ENCODE peak calls at places on chromosomes 3 and 15, in five cellular contexts. One of them, this sample, is unnamed.

GRCh38 chr3:12483872-12484197 is 445 bp upstream of the TSEN2 start:
- DNase-seq in endothelial cell of umbilical vein: no peak
- DNase-seq in colonic mucosa: no peak
- DNase-seq in A549: no peak
- DNase-seq in psoas muscle: peak
- DNase-seq in this sample: no peak

GRCh38 chr3:14806641-14807263 is 12.0 kb upstream of the FGD5 start:
- DNase-seq in psoas muscle: peak
- DNase-seq in endothelial cell of umbilical vein: peak
- DNase-seq in colonic mucosa: no peak
- DNase-seq in A549: no peak
- DNase-seq in this sample: no peak

GRCh38 chr3:117660941-117661635 is 951.5 kb downstream of the TUSC7 start:
- DNase-seq in psoas muscle: no peak
- DNase-seq in A549: no peak
- DNase-seq in colonic mucosa: no peak
- DNase-seq in endothelial cell of umbilical vein: no peak
- DNase-seq in this sample: no peak

GRCh38 chr3:45026038-45026437 is at the start of gene CLEC3B:
- DNase-seq in A549: no peak
- DNase-seq in psoas muscle: peak
- DNase-seq in endothelial cell of umbilical vein: peak
- DNase-seq in colonic mucosa: peak
- DNase-seq in this sample: no peak

GRCh38 chr3:30129765-30130164 is 476.6 kb upstream of the TGFBR2 start:
- DNase-seq in endothelial cell of umbilical vein: no peak
- DNase-seq in colonic mucosa: no peak
- DNase-seq in psoas muscle: no peak
- DNase-seq in A549: no peak
- DNase-seq in this sample: no peak

GRCh38 chr15:67149859-67150824 is 84.7 kb downstream of the SMAD3 start:
- DNase-seq in endothelial cell of umbilical vein: peak
- DNase-seq in psoas muscle: peak
- DNase-seq in colonic mucosa: no peak
- DNase-seq in A549: peak
- DNase-seq in this sample: no peak

GRCh38 chr3:194142156-194142910 is 6.4 kb downstream of the HES1 start:
- DNase-seq in colonic mucosa: peak
- DNase-seq in psoas muscle: peak
- DNase-seq in endothelial cell of umbilical vein: peak
- DNase-seq in A549: no peak
- DNase-seq in this sample: peak

GRCh38 chr15:72116680-72117447 is 1.1 kb downstream of the MYO9A start:
- DNase-seq in A549: peak
- DNase-seq in colonic mucosa: no peak
- DNase-seq in endothelial cell of umbilical vein: peak
- DNase-seq in psoas muscle: peak
- DNase-seq in this sample: peak

GRCh38 chr3:64490180-64490579 is 197.6 kb downstream of the ADAMTS9 start:
- DNase-seq in endothelial cell of umbilical vein: no peak
- DNase-seq in A549: no peak
- DNase-seq in psoas muscle: no peak
- DNase-seq in colonic mucosa: no peak
- DNase-seq in this sample: no peak

GRCh38 chr3:109316162-109316730 is at the start of gene DPPA2:
- DNase-seq in A549: no peak
- DNase-seq in colonic mucosa: no peak
- DNase-seq in endothelial cell of umbilical vein: no peak
- DNase-seq in psoas muscle: no peak
- DNase-seq in this sample: no peak

GRCh38 chr3:19046440-19046839 is 101.9 kb upstream of the KCNH8 start:
- DNase-seq in psoas muscle: no peak
- DNase-seq in endothelial cell of umbilical vein: no peak
- DNase-seq in A549: peak
- DNase-seq in colonic mucosa: no peak
- DNase-seq in this sample: no peak

GRCh38 chr15:33007295-33007855 is 187.1 kb downstream of the FMN1 start:
- DNase-seq in endothelial cell of umbilical vein: peak
- DNase-seq in psoas muscle: no peak
- DNase-seq in colonic mucosa: no peak
- DNase-seq in A549: peak
- DNase-seq in this sample: no peak

GRCh38 chr3:57397175-57398026 is 104.9 kb upstream of the ASB14 start:
- DNase-seq in psoas muscle: no peak
- DNase-seq in A549: peak
- DNase-seq in colonic mucosa: peak
- DNase-seq in endothelial cell of umbilical vein: peak
- DNase-seq in this sample: no peak

GRCh38 chr15:45134046-45134445 is 4.3 kb downstream of the DUOX1 start:
- DNase-seq in A549: no peak
- DNase-seq in endothelial cell of umbilical vein: no peak
- DNase-seq in colonic mucosa: no peak
- DNase-seq in psoas muscle: no peak
- DNase-seq in this sample: no peak

GRCh38 chr15:57235865-57236264 is 140.4 kb upstream of the CGNL1 start:
- DNase-seq in A549: peak
- DNase-seq in colonic mucosa: no peak
- DNase-seq in endothelial cell of umbilical vein: peak
- DNase-seq in psoas muscle: no peak
- DNase-seq in this sample: no peak

GRCh38 chr3:57755368-57756021 is 614 bp upstream of the SLMAP start:
- DNase-seq in colonic mucosa: peak
- DNase-seq in psoas muscle: no peak
- DNase-seq in endothelial cell of umbilical vein: peak
- DNase-seq in A549: peak
- DNase-seq in this sample: no peak

GRCh38 chr3:182716114-182716688 is 77.1 kb upstream of the ATP11B start:
- DNase-seq in psoas muscle: no peak
- DNase-seq in endothelial cell of umbilical vein: no peak
- DNase-seq in A549: no peak
- DNase-seq in colonic mucosa: no peak
- DNase-seq in this sample: no peak

GRCh38 chr3:124563376-124563775 is 166.9 kb upstream of the UMPS start:
- DNase-seq in colonic mucosa: no peak
- DNase-seq in endothelial cell of umbilical vein: no peak
- DNase-seq in psoas muscle: no peak
- DNase-seq in A549: peak
- DNase-seq in this sample: no peak

DNA sequence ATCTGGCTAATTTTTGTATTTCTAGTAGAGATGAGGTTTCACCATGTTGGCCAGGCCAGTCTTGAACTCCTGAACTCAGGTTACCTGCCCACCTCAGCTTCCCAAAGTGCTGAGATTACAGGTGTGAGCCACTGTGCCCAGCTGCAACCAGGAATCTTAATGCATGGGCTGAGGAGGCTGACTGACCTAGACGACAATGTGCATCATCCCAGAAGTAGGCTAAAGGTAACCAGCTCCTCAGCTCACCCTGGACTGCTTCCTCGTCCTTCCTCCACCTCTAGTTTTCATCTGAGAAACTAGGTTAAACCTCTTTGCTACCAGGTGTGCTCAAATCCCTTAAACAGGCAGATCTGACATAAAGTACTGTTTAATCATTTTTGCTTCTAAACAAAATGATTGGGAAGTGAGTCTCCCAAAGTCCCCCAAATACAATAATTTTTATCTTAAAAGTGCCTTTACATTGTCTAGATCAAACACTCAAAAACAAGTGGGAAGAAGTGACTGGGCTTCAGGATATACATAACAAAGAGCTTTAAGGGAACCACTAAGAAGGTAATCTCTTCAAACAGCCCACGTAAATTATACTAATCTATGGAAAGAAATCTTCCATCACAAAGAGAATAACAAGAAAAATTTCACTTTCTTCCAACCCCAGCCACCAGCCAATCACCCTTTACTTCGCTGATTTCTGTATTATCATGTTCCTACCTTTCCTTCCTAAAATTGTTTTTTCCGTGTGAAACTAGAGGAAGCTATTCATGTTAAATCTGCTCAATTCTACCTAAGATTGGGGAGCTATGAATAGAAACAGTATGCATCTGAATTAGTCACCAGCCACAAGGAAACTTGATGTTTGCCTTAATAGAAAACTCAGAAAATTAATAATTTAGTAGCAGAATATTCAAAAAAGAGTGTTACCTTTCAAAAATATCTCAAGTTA is 34.7 kb downstream of the IGF2BP2 start:
- DNase-seq in A549: no peak
- DNase-seq in psoas muscle: no peak
- DNase-seq in colonic mucosa: no peak
- DNase-seq in endothelial cell of umbilical vein: peak
- DNase-seq in this sample: no peak
- H3K27ac ChIP-seq in A549: no peak
- H3K27ac ChIP-seq in psoas muscle: no peak
- H3K27ac ChIP-seq in colonic mucosa: no peak
- H3K27ac ChIP-seq in endothelial cell of umbilical vein: no peak
- H3K27ac ChIP-seq in this sample: no peak

GRCh38 chr3:73473578-73474448 is 150.9 kb downstream of the PDZRN3 start:
- DNase-seq in endothelial cell of umbilical vein: no peak
- DNase-seq in colonic mucosa: no peak
- DNase-seq in A549: no peak
- DNase-seq in psoas muscle: no peak
- DNase-seq in this sample: no peak
- H3K27ac ChIP-seq in endothelial cell of umbilical vein: no peak
- H3K27ac ChIP-seq in colonic mucosa: no peak
- H3K27ac ChIP-seq in A549: no peak
- H3K27ac ChIP-seq in psoas muscle: no peak
- H3K27ac ChIP-seq in this sample: no peak

DNA sequence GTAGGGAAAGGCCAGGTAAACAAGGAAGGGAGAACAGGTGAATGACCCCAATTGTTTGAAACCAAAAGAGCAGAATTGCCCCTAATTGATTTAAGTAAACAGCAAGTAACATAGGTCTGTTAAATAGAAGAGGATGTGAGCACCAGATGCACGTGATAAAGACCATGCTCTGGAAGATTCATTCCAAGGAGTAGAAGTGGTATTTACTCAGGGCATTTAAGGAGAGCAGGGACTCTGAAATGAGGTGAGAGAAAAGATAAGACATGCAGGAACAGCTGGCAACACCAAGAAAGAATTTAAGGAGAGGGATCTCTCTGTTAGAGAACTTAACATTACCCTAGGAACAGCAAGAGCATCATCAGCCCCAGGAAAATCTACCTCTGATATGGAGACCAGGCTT is 6.2 kb downstream of the NUDT16 start:
- DNase-seq in A549: no peak
- DNase-seq in endothelial cell of umbilical vein: peak
- DNase-seq in psoas muscle: no peak
- DNase-seq in colonic mucosa: no peak
- DNase-seq in this sample: no peak
- H3K27ac ChIP-seq in A549: no peak
- H3K27ac ChIP-seq in endothelial cell of umbilical vein: peak
- H3K27ac ChIP-seq in psoas muscle: no peak
- H3K27ac ChIP-seq in colonic mucosa: peak
- H3K27ac ChIP-seq in this sample: peak

DNA sequence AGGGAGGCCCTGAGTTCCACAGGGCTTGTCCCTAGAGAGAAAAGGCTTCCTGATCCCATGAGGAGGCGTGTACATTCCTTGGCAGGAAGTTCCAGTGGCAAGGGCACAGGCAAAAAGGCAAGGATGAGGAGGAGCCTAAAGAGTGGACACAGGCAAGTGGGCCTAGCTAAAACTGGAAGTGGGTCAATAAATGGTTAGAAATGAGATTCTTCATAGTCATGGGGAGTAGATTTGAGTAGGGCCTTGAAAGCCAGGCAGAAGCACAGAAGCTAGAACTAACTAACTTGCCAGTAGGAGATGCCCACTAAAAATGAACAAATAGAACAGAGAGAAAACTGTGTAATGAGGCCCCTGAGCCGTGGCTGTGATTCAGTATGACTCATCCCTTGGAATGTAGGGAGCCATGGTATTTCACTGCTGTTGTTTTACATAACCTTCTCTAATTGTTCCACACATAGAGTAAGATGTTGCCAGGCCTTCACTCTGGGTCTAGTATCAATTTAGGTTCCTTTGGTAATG is 44.7 kb upstream of the MANF start:
- DNase-seq in psoas muscle: no peak
- DNase-seq in endothelial cell of umbilical vein: peak
- DNase-seq in A549: peak
- DNase-seq in colonic mucosa: no peak
- DNase-seq in this sample: peak
- H3K27ac ChIP-seq in psoas muscle: peak
- H3K27ac ChIP-seq in endothelial cell of umbilical vein: peak
- H3K27ac ChIP-seq in A549: peak
- H3K27ac ChIP-seq in colonic mucosa: no peak
- H3K27ac ChIP-seq in this sample: no peak

GRCh38 chr3:101702726-101703125 is 16.2 kb upstream of the RPL24 start:
- DNase-seq in A549: no peak
- DNase-seq in endothelial cell of umbilical vein: no peak
- DNase-seq in colonic mucosa: no peak
- DNase-seq in psoas muscle: no peak
- DNase-seq in this sample: no peak

GRCh38 chr3:101703169-101703568 is 16.7 kb upstream of the RPL24 start:
- DNase-seq in A549: peak
- DNase-seq in endothelial cell of umbilical vein: no peak
- DNase-seq in psoas muscle: no peak
- DNase-seq in colonic mucosa: no peak
- DNase-seq in this sample: no peak

DNA sequence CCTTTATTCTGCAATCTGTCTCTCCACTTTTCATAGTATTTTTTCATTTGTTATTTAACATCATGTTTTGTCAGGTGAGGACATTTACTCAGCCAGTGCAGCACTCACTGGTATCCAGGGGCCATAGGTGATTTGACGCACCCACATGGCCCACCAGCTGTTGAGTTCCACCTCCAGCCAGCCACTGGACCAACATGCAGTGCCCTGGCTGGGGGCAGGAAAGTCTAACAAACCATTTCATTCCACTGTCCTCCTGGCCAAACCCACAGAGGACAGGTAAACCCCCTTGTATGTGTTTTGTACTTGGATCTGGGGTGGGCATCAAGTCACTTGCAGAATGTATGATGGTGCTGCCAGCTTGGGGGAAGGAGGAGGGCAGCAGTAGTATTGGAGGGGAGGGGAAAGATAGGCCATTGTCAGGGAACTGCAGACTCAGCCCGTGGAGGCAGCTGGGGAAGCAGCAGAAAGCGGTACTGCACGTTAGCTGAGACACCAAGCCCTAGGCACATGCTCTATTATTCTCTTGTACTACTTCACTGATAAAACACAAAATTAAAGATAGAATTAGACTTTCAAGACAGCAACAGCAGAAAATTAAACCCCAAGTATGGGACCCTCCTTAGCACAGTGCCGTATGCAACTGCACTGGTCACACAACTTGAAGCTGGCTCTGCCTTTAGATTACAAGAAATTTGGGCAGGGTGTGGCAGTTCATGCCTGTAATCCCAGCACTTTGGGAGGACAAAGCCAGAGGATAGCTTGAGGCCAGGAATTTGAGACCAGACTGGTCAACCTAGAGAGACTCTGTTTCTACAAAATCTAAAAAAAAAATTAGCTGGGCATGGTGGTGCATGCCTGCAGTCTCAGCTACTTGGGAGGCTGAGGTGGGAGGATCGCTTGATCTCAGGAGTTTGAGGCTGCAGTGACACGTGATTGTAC is 15.4 kb upstream of the RPL24 start:
- DNase-seq in colonic mucosa: no peak
- DNase-seq in A549: no peak
- DNase-seq in psoas muscle: no peak
- DNase-seq in endothelial cell of umbilical vein: no peak
- DNase-seq in this sample: no peak
- H3K27ac ChIP-seq in colonic mucosa: no peak
- H3K27ac ChIP-seq in A549: no peak
- H3K27ac ChIP-seq in psoas muscle: no peak
- H3K27ac ChIP-seq in endothelial cell of umbilical vein: no peak
- H3K27ac ChIP-seq in this sample: no peak

GRCh38 chr15:62624541-62625399 is 417.8 kb upstream of the TPM1 start:
- DNase-seq in colonic mucosa: no peak
- DNase-seq in psoas muscle: no peak
- DNase-seq in A549: no peak
- DNase-seq in endothelial cell of umbilical vein: no peak
- DNase-seq in this sample: no peak
- H3K27ac ChIP-seq in colonic mucosa: no peak
- H3K27ac ChIP-seq in psoas muscle: no peak
- H3K27ac ChIP-seq in A549: no peak
- H3K27ac ChIP-seq in endothelial cell of umbilical vein: no peak
- H3K27ac ChIP-seq in this sample: no peak